ENCODE peak calls at places on chromosome 9, in six cellular contexts. F is A549, M is endothelial cell of umbilical vein, C is K562, X is GM12878, Y is HepG2. O is an unnamed sample.

GRCh38 chr9:89405832-89406231 is 87.5 kb downstream of the SECISBP2 start:
- DNase-seq in F (no peak), M (peak), C (no peak), X (no peak), Y (no peak), O (no peak)

GRCh38 chr9:22415941-22416691 is 30.5 kb upstream of the DMRTA1 start:
- DNase-seq in F (no peak), M (peak), C (no peak), X (no peak), Y (no peak), O (no peak)

GRCh38 chr9:31541626-31542025 is 842.8 kb upstream of the ACO1 start:
- DNase-seq in F (no peak), M (no peak), C (no peak), X (no peak), Y (no peak), O (no peak)

GRCh38 chr9:29830815-29831214 is 2257.5 kb upstream of the C9orf72 start:
- DNase-seq in F (peak), M (no peak), C (no peak), X (no peak), Y (peak), O (peak)

GRCh38 chr9:113619156-113619861 is 155.8 kb downstream of the RGS3 start:
- DNase-seq in F (no peak), M (no peak), C (no peak), X (no peak), Y (no peak), O (no peak)

GRCh38 chr9:127503947-127504886 is 52.9 kb downstream of the LRSAM1 start:
- DNase-seq in F (peak), M (peak), C (peak), X (no peak), Y (peak), O (peak)

GRCh38 chr9:118578467-118578866 is 790.8 kb downstream of the BRINP1 start:
- DNase-seq in F (no peak), M (peak), C (no peak), X (no peak), Y (no peak), O (no peak)

GRCh38 chr9:7756088-7756487 is 43.5 kb downstream of the DMAC1 start:
- DNase-seq in F (no peak), M (peak), C (no peak), X (peak), Y (no peak), O (peak)

GRCh38 chr9:19922476-19923118 is 133.8 kb upstream of the SLC24A2 start:
- DNase-seq in F (peak), M (peak), C (no peak), X (no peak), Y (peak), O (peak)

GRCh38 chr9:106025449-106025848 is 331.1 kb downstream of the TMEM38B start:
- DNase-seq in F (no peak), M (no peak), C (no peak), X (no peak), Y (no peak), O (peak)

GRCh38 chr9:4048441-4048840 is 251.4 kb downstream of the GLIS3 start:
- DNase-seq in F (peak), M (peak), C (no peak), X (no peak), Y (no peak), O (peak)

GRCh38 chr9:33737811-33738606 is 57.4 kb upstream of the PRSS3 start:
- DNase-seq in F (peak), M (peak), C (peak), X (no peak), Y (peak), O (peak)

GRCh38 chr9:129177791-129178578 is at the start of gene IER5L:
- DNase-seq in F (peak), M (peak), C (peak), X (no peak), Y (peak), O (peak)

GRCh38 chr9:122263699-122264349 is 816 bp downstream of the RBM18 start:
- DNase-seq in F (no peak), M (peak), C (no peak), X (no peak), Y (no peak), O (peak)

GRCh38 chr9:123031963-123032362 is 1.5 kb upstream of the GPR21 start:
- DNase-seq in F (no peak), M (no peak), C (no peak), X (no peak), Y (no peak), O (no peak)

GRCh38 chr9:86720893-86721698 is 226.2 kb downstream of the GAS1 start:
- DNase-seq in F (no peak), M (no peak), C (no peak), X (no peak), Y (no peak), O (no peak)

GRCh38 chr9:87909310-87910041 is 8.3 kb upstream of the SPATA31C1 start:
- DNase-seq in F (peak), M (no peak), C (no peak), X (no peak), Y (peak), O (no peak)

GRCh38 chr9:126528111-126528510 is 85.6 kb upstream of the LMX1B start:
- DNase-seq in F (no peak), M (no peak), C (no peak), X (no peak), Y (peak), O (no peak)

GRCh38 chr9:89746385-89747116 is 141.7 kb downstream of the GADD45G start:
- DNase-seq in F (no peak), M (no peak), C (no peak), X (no peak), Y (no peak), O (no peak)

GRCh38 chr9:93960971-93961841 is 6.1 kb upstream of the BARX1 start:
- DNase-seq in F (no peak), M (no peak), C (no peak), X (no peak), Y (no peak), O (no peak)

GRCh38 chr9:34987160-34988040 is 2.1 kb upstream of the DNAJB5 start:
- DNase-seq in F (no peak), M (no peak), C (no peak), X (no peak), Y (no peak), O (no peak)

GRCh38 chr9:32701321-32702022 is 66.0 kb upstream of the TAF1L start:
- DNase-seq in F (no peak), M (no peak), C (no peak), X (no peak), Y (no peak), O (no peak)

GRCh38 chr9:134325096-134325812 is 1.0 kb upstream of the RXRA start:
- DNase-seq in F (peak), M (peak), C (peak), X (no peak), Y (no peak), O (peak)

GRCh38 chr9:16680965-16681658 is 189.4 kb downstream of the BNC2 start:
- DNase-seq in F (no peak), M (peak), C (no peak), X (no peak), Y (no peak), O (no peak)

GRCh38 chr9:84207443-84208032 is 133.0 kb downstream of the SLC28A3 start:
- DNase-seq in F (no peak), M (no peak), C (no peak), X (no peak), Y (no peak), O (no peak)

GRCh38 chr9:105138306-105138801 is 106.1 kb upstream of the SLC44A1 start:
- DNase-seq in F (no peak), M (no peak), C (no peak), X (no peak), Y (peak), O (no peak)

GRCh38 chr9:19232830-19233194 is 2.3 kb downstream of the DENND4C start:
- DNase-seq in F (no peak), M (peak), C (no peak), X (peak), Y (no peak), O (peak)

GRCh38 chr9:90890146-90890545 is 88.5 kb downstream of the SYK start:
- DNase-seq in F (peak), M (no peak), C (no peak), X (no peak), Y (peak), O (no peak)

GRCh38 chr9:132487351-132487791 is 77.4 kb downstream of the CFAP77 start:
- DNase-seq in F (no peak), M (no peak), C (no peak), X (no peak), Y (no peak), O (no peak)

GRCh38 chr9:33489070-33489469 is 15.3 kb upstream of the NOL6 start:
- DNase-seq in F (no peak), M (no peak), C (no peak), X (no peak), Y (no peak), O (no peak)

GRCh38 chr9:124210697-124211096 is 47.1 kb upstream of the NEK6 start:
- DNase-seq in F (no peak), M (no peak), C (no peak), X (peak), Y (no peak), O (no peak)

GRCh38 chr9:87498816-87499454 is 1.3 kb downstream of the DAPK1 start:
- DNase-seq in F (no peak), M (peak), C (no peak), X (no peak), Y (no peak), O (no peak)

GRCh38 chr9:98191615-98192502 is 578 bp downstream of the CORO2A start:
- DNase-seq in F (no peak), M (no peak), C (peak), X (no peak), Y (no peak), O (peak)

GRCh38 chr9:84301851-84302250 is 38.7 kb downstream of the SLC28A3 start:
- DNase-seq in F (no peak), M (peak), C (no peak), X (no peak), Y (no peak), O (no peak)

GRCh38 chr9:88574993-88575392 is 40.0 kb downstream of the NXNL2 start:
- DNase-seq in F (no peak), M (no peak), C (no peak), X (no peak), Y (no peak), O (peak)

GRCh38 chr9:117462926-117463325 is 48.1 kb upstream of the ASTN2 start:
- DNase-seq in F (no peak), M (no peak), C (no peak), X (no peak), Y (no peak), O (no peak)

GRCh38 chr9:117461386-117461785 is 46.5 kb upstream of the ASTN2 start:
- DNase-seq in F (no peak), M (no peak), C (no peak), X (no peak), Y (no peak), O (no peak)

GRCh38 chr9:117460743-117461142 is 45.9 kb upstream of the ASTN2 start:
- DNase-seq in F (no peak), M (no peak), C (no peak), X (no peak), Y (no peak), O (no peak)

GRCh38 chr9:117466111-117466510 is 51.3 kb upstream of the ASTN2 start:
- DNase-seq in F (no peak), M (no peak), C (no peak), X (no peak), Y (no peak), O (no peak)

DNA sequence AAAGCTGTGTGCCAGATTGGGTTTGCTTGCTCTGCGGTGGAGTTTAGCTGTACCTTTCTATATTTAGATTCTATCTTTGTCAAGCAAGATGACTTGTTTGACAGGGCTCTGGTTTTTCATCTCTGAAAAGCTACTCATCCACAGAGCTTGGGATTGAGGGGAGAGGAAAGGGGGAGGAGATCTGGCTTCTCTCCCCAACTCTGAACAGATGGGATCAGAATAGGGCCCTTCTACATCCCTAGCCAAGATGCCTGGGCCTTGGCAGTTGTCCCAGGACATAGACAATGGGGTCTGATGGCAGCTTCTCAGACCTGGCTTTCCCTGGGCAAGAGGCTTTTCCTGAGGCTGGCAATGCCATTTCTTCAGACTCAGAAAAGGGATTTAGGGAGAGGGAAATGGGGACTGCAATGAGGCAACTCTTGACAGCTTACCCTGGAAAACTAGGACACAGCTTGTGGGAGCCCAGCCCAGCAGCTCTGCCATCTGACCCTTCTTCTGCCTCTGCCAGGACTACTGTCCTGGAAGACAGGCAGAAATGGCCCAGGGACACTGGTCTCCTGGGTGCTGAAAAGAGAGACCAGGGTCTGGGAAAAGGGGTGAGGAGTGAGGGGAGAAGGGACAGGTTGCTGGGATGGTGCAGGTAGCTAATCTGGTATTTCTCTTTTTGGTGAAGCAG is 50.2 kb upstream of the ASTN2 start:
- DNase-seq in F (no peak), M (no peak), C (no peak), X (no peak), Y (no peak), O (no peak)
- TF ChIP-seq MYC in F (no peak), M (no peak), C (no peak), X (no peak), Y (no peak), O (no peak)

GRCh38 chr9:92535940-92536850 is at the start of gene ECM2:
- DNase-seq in F (no peak), M (peak), C (no peak), X (no peak), Y (no peak), O (no peak)
- H3K4me3 ChIP-seq in F (no peak), M (no peak), C (no peak), X (peak), Y (no peak), O (no peak)

DNA sequence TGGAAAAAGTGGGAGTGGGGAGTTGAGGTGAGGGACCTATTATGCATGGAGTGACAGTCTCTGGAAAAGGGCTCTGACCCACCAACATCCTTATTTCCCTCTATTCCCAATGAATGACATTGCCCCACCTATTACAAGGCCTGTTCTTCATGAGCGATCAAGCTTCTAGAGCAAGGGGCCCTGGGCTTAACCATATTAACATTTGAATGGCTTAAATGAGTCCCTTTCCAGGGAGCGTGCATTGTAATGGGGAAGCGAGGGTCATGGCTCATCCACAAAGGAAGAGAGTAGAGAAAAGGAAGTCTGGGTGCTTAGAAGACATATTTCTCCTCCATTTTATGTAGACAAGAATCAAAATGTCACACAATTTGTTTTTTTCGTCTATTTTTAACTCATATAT is 255.5 kb downstream of the CAAP1 start:
- DNase-seq in F (no peak), M (no peak), C (no peak), X (no peak), Y (no peak), O (no peak)
- TF ChIP-seq MYC in F (no peak), M (no peak), C (no peak), X (no peak), Y (no peak), O (no peak)

GRCh38 chr9:137168575-137168906 is 1.3 kb downstream of the LRRC26 start:
- DNase-seq in F (no peak), M (no peak), C (peak), X (no peak), Y (no peak), O (no peak)

GRCh38 chr9:137165250-137165836 is 4.5 kb downstream of the LRRC26 start:
- DNase-seq in F (no peak), M (no peak), C (no peak), X (no peak), Y (no peak), O (no peak)

GRCh38 chr9:137167752-137168574 is 1.9 kb downstream of the LRRC26 start:
- DNase-seq in F (no peak), M (no peak), C (peak), X (no peak), Y (no peak), O (peak)

GRCh38 chr9:137166242-137167112 is 3.4 kb downstream of the LRRC26 start:
- DNase-seq in F (no peak), M (no peak), C (no peak), X (no peak), Y (no peak), O (no peak)

GRCh38 chr9:137167113-137167751 is 2.6 kb downstream of the LRRC26 start:
- DNase-seq in F (no peak), M (no peak), C (peak), X (no peak), Y (no peak), O (peak)
- H3K4me3 ChIP-seq in F (peak), M (no peak), C (no peak), X (no peak), Y (no peak), O (no peak)

GRCh38 chr9:77865385-77865784 is 166.2 kb downstream of the GNAQ start:
- DNase-seq in F (no peak), M (no peak), C (no peak), X (no peak), Y (peak), O (peak)

GRCh38 chr9:77866882-77867281 is 164.7 kb downstream of the GNAQ start:
- DNase-seq in F (no peak), M (no peak), C (no peak), X (no peak), Y (no peak), O (no peak)

GRCh38 chr9:77864096-77864889 is 167.3 kb downstream of the GNAQ start:
- DNase-seq in F (no peak), M (no peak), C (no peak), X (no peak), Y (no peak), O (peak)
- TF ChIP-seq MYC in F (no peak), M (no peak), C (no peak), X (no peak), Y (no peak), O (no peak)

GRCh38 chr9:114851301-114851700 is 45.5 kb upstream of the TNFSF15 start:
- DNase-seq in F (no peak), M (no peak), C (no peak), X (no peak), Y (no peak), O (peak)
- H3K4me3 ChIP-seq in F (no peak), M (no peak), C (no peak), X (no peak), Y (no peak), O (no peak)

GRCh38 chr9:99725852-99726251 is 95.8 kb upstream of the NR4A3 start:
- DNase-seq in F (no peak), M (no peak), C (no peak), X (no peak), Y (no peak), O (no peak)

GRCh38 chr9:99720455-99721050 is 101.1 kb upstream of the NR4A3 start:
- DNase-seq in F (no peak), M (no peak), C (no peak), X (peak), Y (no peak), O (peak)

GRCh38 chr9:99724640-99725039 is 97.0 kb upstream of the NR4A3 start:
- DNase-seq in F (no peak), M (no peak), C (no peak), X (no peak), Y (no peak), O (no peak)

GRCh38 chr9:99721898-99722297 is 99.8 kb upstream of the NR4A3 start:
- DNase-seq in F (no peak), M (no peak), C (no peak), X (no peak), Y (no peak), O (no peak)

GRCh38 chr9:99722852-99723251 is 98.8 kb upstream of the NR4A3 start:
- DNase-seq in F (no peak), M (no peak), C (no peak), X (no peak), Y (no peak), O (no peak)
- TF ChIP-seq MYC in F (no peak), M (no peak), C (no peak), X (no peak), Y (no peak), O (no peak)